ENCODE peak calls at places on chromosome 1, in four cellular contexts. O, V, Q and L are unnamed samples.

GRCh38 chr1:19414490-19414889 is 70.8 kb downstream of the CAPZB start:
- DNase-seq in O (no peak), V (no peak), Q (no peak), L (no peak)

GRCh38 chr1:226632922-226633351 is 84.4 kb downstream of the STUM start:
- DNase-seq in O (no peak), V (no peak), Q (peak; percentile 67), L (no peak)

GRCh38 chr1:224317383-224318045 is 12.5 kb downstream of the NVL start:
- DNase-seq in O (no peak), V (no peak), Q (no peak), L (no peak)

GRCh38 chr1:196423612-196424011 is 184.6 kb downstream of the KCNT2 start:
- DNase-seq in O (no peak), V (no peak), Q (no peak), L (no peak)

GRCh38 chr1:32208891-32209309 is at the start of gene DCDC2B:
- DNase-seq in O (peak; percentile 97), V (peak; percentile 67), Q (no peak), L (peak; percentile 60)

GRCh38 chr1:234611153-234611798 is 1.3 kb upstream of the IRF2BP2 start:
- DNase-seq in O (peak; percentile 83), V (peak; percentile 66), Q (no peak), L (no peak)

GRCh38 chr1:201385299-201385891 is 7.9 kb upstream of the TNNT2 start:
- DNase-seq in O (peak; percentile 74), V (peak; percentile 68), Q (no peak), L (peak; percentile 57)

GRCh38 chr1:109802901-109803561 is 39.3 kb upstream of the EPS8L3 start:
- DNase-seq in O (peak; percentile 16), V (no peak), Q (peak; percentile 78), L (peak; percentile 2)

GRCh38 chr1:30929135-30929889 is 20.8 kb upstream of the SDC3 start:
- DNase-seq in O (peak; percentile 64), V (no peak), Q (no peak), L (no peak)

GRCh38 chr1:109786531-109787021 is 22.9 kb upstream of the EPS8L3 start:
- DNase-seq in O (peak; percentile 76), V (no peak), Q (peak; percentile 51), L (no peak)

GRCh38 chr1:27861436-27861835 is 10.9 kb upstream of the THEMIS2 start:
- DNase-seq in O (no peak), V (no peak), Q (no peak), L (no peak)

GRCh38 chr1:226104671-226105121 is 42.2 kb downstream of the H3-3A start:
- DNase-seq in O (no peak), V (no peak), Q (no peak), L (no peak)

GRCh38 chr1:72111662-72112061 is 170.7 kb downstream of the NEGR1 start:
- DNase-seq in O (no peak), V (no peak), Q (no peak), L (no peak)

GRCh38 chr1:110348771-110349170 is 9.6 kb downstream of the RBM15 start:
- DNase-seq in O (no peak), V (no peak), Q (no peak), L (no peak)

GRCh38 chr1:60088620-60089155 is 15.1 kb upstream of the C1orf87 start:
- DNase-seq in O (no peak), V (no peak), Q (no peak), L (no peak)
- H3K4me3 ChIP-seq in O (no peak overlapping the region), V (no peak overlapping the region), Q (no peak overlapping the region), L (no peak overlapping the region)

GRCh38 chr1:36187800-36188593 is 32.0 kb downstream of the MAP7D1 start:
- DNase-seq in O (peak; percentile 87), V (peak; percentile 91), Q (peak; percentile 91), L (peak; percentile 85)
- H3K27ac ChIP-seq in O (peak overlapping the region; percentile 67), V (peak overlapping the region; percentile 85), Q (peak overlapping the region; percentile 87), L (peak overlapping the region; percentile 89)

DNA sequence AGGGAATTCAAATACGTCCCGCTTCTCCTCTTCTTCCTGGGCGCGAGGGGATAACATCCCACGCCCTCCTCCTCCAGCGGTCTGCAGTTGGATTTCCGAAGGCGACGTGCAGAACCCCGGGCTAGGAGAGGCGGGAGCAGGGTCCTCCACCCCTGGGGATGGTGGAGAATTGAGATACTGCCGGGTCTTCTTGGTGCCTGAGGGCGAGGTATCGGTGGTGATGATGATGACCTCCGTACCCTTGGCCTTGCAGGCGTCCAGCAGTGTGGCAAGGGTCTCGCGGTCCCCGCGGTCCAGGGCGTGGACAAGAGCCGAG is 3.2 kb upstream of the LIX1L start:
- DNase-seq in O (no peak), V (no peak), Q (no peak), L (peak; percentile 37)
- H3K4me1 ChIP-seq in O (peaks cover 6% of the 10 kb centered on the region), V (peaks cover 17% of the 10 kb centered on the region), Q (no peaks in the 10 kb centered on the region), L (peaks cover 64% of the 10 kb centered on the region)

DNA sequence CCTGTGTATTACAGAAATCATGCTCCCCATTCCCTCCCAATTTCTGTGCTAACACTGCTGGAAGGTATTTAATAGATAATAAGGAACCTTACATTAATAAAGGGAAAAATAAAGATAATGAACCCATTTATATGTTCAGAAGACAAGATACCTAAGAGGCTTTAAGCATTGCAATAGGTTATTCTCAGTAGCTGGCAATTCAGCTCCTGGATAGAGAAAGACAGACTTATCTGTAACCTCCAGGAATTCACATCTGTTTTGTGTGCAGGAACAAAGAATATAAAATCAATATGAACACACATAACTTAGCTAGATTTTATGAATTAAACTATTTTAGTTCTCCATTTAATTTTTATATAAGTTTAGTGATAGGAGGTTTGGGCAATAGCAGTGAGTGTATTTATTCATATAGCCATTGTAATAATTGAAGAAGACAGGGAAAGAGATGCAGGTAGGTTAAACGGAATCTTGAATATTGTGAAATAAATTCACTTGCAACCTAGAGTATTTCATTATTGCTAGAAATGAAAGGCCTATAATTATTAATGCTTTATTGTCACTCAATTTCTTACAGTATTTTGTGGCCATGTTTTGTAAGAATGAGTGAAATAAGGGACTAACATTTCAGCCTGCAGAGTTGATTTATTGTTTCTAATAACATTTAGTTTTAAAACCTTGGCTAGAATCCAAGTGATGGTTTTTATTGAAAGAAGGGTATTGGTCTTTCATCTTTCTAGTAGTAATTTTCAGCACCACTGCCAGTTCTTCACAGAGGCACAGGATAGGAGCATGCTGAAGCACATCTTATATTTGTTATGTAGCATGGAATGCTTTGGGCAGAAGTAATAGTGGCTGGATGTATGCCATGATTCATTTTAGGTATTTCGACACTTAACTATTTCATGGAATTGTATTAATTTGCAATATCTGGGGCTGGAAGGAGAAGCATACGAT is 1.5 kb downstream of the XPR1 start:
- DNase-seq in O (no peak), V (no peak), Q (no peak), L (no peak)
- H3K4me3 ChIP-seq in O (peak overlapping the region; percentile 84), V (peak overlapping the region; percentile 91), Q (peak overlapping the region; percentile 73), L (peak overlapping the region; percentile 98)

DNA sequence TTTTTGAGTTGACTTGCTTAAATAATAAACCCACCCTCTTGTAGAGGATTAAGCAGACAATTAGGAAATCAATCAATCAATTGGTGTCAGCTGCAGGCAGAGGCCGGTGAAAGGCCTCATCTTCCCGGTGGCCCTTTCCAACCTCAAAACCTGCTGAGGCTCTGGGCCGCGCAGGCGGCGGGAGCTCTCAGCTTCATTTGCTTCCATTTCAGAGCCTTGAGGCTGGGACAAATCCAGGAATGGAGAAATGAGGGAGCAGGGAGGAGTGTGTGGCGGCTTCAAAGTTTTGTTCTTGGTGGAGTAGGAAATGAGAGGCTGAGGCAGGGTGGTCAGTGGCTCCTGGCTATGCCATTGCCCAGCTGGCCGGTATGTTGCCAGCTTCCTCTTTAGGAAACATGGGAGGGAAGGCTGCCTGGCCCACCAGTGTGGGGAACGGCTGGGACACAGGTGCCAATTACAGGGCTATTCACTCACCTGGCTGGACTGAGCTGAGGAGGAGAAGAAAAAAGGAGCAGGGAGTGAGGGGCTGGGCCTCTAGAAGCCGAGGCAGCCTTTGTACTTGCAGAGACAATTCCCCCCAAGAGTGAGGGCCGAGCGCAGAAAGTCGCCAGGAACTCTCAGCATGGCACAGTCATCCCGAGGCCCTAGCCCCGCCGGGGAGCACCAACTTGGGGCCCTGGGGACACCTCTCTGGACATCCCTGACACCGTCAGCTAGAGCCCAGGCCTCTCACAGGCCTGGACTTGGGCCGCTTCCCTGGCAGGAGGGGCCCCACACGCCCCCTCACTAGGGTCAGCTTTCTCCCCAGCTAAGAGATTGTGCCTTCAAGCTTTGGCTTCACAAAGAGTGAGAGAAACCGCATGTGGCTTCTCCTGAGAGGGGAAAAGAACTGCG is 4.4 kb downstream of the POU3F1 start:
- DNase-seq in O (no peak), V (no peak), Q (peak; percentile 48), L (no peak)
- H3K27ac ChIP-seq in O (no peak overlapping the region), V (no peak overlapping the region), Q (no peak overlapping the region), L (no peak overlapping the region)

DNA sequence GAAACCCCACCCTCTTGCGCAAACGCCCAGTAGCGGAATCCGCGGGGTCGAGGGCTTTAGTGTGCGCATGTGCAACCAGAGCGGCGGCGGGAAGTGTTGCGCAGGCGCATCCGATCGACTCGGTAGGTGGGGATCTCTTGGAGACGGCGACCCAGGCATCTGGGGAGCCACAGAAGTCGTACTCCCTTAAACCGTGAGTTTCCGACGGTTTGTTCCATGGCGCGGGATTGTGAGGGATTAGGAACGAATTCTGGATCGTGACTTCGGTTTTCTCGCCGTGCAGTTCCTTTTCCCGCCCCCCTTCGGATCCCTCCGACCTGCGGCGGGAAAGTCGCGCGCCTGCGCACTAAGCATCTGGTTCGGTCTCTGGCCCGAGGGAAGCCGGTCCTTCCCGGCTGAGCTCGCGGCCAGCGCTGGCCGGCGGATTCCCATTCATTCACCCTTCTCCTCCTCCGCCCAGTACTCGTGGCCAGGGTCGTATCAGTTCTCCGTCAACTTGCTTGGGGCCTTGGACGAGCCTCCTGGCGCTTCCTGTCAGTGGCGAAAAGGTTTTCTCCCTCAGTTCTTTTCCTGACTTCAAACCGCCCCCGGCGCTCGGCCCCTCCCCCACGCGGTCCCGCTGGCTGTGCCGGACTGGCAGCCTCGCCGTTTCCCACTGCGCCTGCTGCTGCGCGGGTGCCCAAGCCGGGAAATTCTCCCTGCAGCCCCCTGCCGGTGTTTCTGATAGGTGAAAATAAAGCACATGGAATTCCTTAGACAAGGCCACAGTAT is at the start of gene CDC7:
- DNase-seq in O (peak; percentile 92), V (peak; percentile 80), Q (peak; percentile 97), L (peak; percentile 94)
- H3K4me1 ChIP-seq in O (peaks cover 9% of the 10 kb centered on the region), V (no peaks in the 10 kb centered on the region), Q (no peaks in the 10 kb centered on the region), L (peaks cover 9% of the 10 kb centered on the region)